ENCODE peak calls at places on chromosome 11, in six cellular contexts. A is pancreas, G is fibroblast of lung, Y is heart left ventricle, H is HCT116, E is RWPE2. M is an unnamed sample.

GRCh38 chr11:13970986-13971385 is 8.5 kb downstream of the SPON1 start:
- DNase-seq in A (no peak), G (peak; percentile 68), Y (no peak), H (peak; percentile 24), E (no peak), M (no peak)

GRCh38 chr11:75500742-75501141 is 25.0 kb downstream of the GDPD5 start:
- DNase-seq in A (no peak), G (no peak), Y (no peak), H (no peak), E (no peak), M (no peak)

GRCh38 chr11:45285931-45286632 is at the start of gene SYT13:
- DNase-seq in A (peak; percentile 86), G (no peak), Y (peak; percentile 32), H (no peak), E (no peak), M (no peak)

GRCh38 chr11:94794287-94795168 is 26.4 kb downstream of the AMOTL1 start:
- DNase-seq in A (peak; percentile 51), G (peak; percentile 93), Y (peak; percentile 76), H (peak; percentile 82), E (no peak), M (peak; percentile 73)

GRCh38 chr11:101096036-101096704 is 33.4 kb downstream of the PGR start:
- DNase-seq in A (no peak), G (peak; percentile 18), Y (peak; percentile 58), H (no peak), E (no peak), M (peak; percentile 54)

GRCh38 chr11:103792981-103793468 is 243.4 kb upstream of the DDI1 start:
- DNase-seq in A (no peak), G (peak; percentile 69), Y (no peak), H (no peak), E (no peak), M (no peak)

GRCh38 chr11:69356703-69357457 is 62.9 kb downstream of the MYEOV start:
- DNase-seq in A (no peak), G (no peak), Y (no peak), H (no peak), E (no peak), M (no peak)

GRCh38 chr11:70483077-70483861 is 84.9 kb downstream of the CTTN start:
- DNase-seq in A (no peak), G (peak; percentile 72), Y (peak; percentile 54), H (peak; percentile 60), E (no peak), M (peak; percentile 45)

GRCh38 chr11:85821636-85822035 is 10.7 kb upstream of the SYTL2 start:
- DNase-seq in A (no peak), G (peak; percentile 33), Y (no peak), H (no peak), E (no peak), M (no peak)

GRCh38 chr11:96798445-96798844 is 408.6 kb downstream of the JRKL start:
- DNase-seq in A (no peak), G (no peak), Y (no peak), H (no peak), E (no peak), M (no peak)

GRCh38 chr11:96794152-96794551 is 404.3 kb downstream of the JRKL start:
- DNase-seq in A (no peak), G (no peak), Y (no peak), H (no peak), E (no peak), M (no peak)
- H3K27ac ChIP-seq in A (no peak overlapping the region), G (no peak overlapping the region), Y (no peak overlapping the region), H (no peak overlapping the region), E (no peak overlapping the region), M (no peak overlapping the region)

DNA sequence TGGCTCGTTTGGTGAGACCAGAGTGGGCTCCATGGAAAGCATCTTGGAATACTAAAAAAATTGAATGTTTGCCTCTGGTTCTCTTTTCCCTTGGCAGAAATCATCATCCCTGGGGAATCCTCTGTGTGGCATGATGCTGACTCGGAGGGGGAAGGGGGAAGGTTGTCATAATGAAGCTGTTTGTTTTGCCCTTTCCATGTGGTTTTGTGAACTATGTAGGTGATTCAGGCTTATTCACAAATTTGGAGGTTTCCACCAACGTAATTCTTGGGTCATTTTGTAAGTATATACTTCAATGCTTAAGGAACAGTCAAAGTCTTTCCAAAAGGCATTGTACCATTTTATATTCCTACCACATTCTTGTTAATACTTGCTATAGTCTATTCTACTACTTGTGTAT is 754.0 kb upstream of the FAT3 start:
- DNase-seq in A (no peak), G (peak; percentile 1), Y (no peak), H (no peak), E (no peak), M (no peak)
- TF ChIP-seq CTCF in A (no peak), G (no peak), Y (no peak), H (no peak), E (no peak), M (no peak)

GRCh38 chr11:64778223-64778472 is 194 bp downstream of the SF1 start:
- DNase-seq in A (no peak), G (no peak), Y (no peak), H (no peak), E (no peak), M (no peak)

GRCh38 chr11:64778473-64779298 is at the start of gene SF1:
- DNase-seq in A (peak; percentile 99), G (peak; percentile 100), Y (peak; percentile 99), H (peak; percentile 100), E (peak; percentile 99), M (peak; percentile 98)

GRCh38 chr11:64776875-64777274 is 1.5 kb downstream of the SF1 start:
- DNase-seq in A (peak; percentile 13), G (no peak), Y (no peak), H (no peak), E (no peak), M (no peak)

GRCh38 chr11:64776425-64776824 is 1.9 kb downstream of the SF1 start:
- DNase-seq in A (no peak), G (no peak), Y (no peak), H (no peak), E (no peak), M (no peak)

DNA sequence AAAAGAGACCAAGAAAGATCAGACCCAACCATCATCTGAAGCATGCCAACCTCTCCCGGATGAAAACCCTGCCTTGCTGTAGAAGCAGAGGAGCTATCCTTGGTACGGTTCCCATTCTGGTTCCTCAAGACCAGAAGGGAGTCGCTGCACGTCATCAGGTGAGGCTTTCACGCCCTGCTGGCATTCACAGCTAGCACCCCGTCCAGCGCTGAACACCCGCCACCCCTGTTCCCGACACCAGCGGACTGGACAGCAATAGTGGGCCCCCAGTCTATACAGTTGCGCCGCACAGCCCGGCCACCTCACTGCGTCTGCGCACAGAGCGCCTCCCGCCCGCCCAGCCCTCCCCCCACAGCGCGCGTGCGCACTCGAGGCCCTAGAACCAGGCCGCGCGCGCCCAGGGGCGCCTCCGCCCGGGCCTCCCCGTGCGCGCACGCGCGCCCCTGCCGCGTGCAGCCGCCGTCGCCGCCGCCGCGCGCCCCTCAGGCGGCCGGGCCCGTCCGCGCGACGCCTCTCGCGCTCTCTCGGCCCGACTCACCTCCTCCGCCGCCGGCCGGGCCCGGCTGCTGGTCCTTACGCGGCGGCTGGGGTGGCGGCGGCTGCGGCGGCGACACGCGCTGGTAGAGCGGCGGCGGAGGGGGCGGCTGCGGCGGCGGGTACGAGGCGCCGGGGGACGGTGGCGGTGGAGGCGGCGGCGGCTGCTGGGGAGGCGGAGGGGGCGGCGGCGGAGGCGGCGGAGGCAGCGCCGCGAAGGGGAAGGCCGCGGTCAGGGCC is 706 bp downstream of the SF1 start:
- DNase-seq in A (peak; percentile 92), G (peak; percentile 81), Y (peak; percentile 80), H (no peak), E (peak; percentile 73), M (peak; percentile 87)
- H3K4me1 ChIP-seq in A (peaks cover 33% of the 10 kb centered on the region), G (peaks cover 12% of the 10 kb centered on the region), Y (peaks cover 53% of the 10 kb centered on the region), H (peaks cover 26% of the 10 kb centered on the region), E (peaks cover 14% of the 10 kb centered on the region), M (peaks cover 60% of the 10 kb centered on the region)

GRCh38 chr11:46690702-46691101 is 9.7 kb downstream of the ARHGAP1 start:
- DNase-seq in A (peak; percentile 1), G (no peak), Y (no peak), H (no peak), E (no peak), M (no peak)
- H3K27ac ChIP-seq in A (no peak overlapping the region), G (no peak overlapping the region), Y (no peak overlapping the region), H (no peak overlapping the region), E (no peak overlapping the region), M (no peak overlapping the region)

GRCh38 chr11:18698341-18699268 is at the start of gene TMEM86A:
- DNase-seq in A (peak; percentile 97), G (peak; percentile 67), Y (peak; percentile 95), H (peak; percentile 59), E (peak; percentile 84), M (peak; percentile 96)
- TF ChIP-seq CTCF in A (no peak), G (no peak), Y (no peak), H (no peak), E (no peak), M (peak; percentile 17)

DNA sequence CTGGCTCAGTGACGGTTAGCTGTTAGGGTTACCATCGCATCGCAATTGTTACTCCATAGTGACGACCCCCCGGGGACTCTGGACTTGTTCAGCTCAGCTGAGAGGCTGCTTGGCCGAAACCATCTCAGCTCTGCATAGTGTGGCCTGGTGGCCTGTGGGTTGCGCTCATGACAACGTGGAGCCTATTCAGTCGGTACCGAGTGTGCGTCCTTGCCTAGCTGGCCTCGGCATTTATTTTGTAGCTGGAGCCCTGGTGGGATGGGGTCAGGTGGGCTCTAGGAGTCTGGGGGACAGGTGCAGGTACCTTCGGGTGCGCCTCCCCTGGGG is 13.5 kb downstream of the LRP5 start:
- DNase-seq in A (no peak), G (no peak), Y (no peak), H (no peak), E (no peak), M (no peak)
- H3K4me1 ChIP-seq in A (peaks cover 30% of the 10 kb centered on the region), G (peaks cover 4% of the 10 kb centered on the region), Y (peaks cover 93% of the 10 kb centered on the region), H (peaks cover 13% of the 10 kb centered on the region), E (peaks cover 15% of the 10 kb centered on the region), M (peaks cover 97% of the 10 kb centered on the region)

DNA sequence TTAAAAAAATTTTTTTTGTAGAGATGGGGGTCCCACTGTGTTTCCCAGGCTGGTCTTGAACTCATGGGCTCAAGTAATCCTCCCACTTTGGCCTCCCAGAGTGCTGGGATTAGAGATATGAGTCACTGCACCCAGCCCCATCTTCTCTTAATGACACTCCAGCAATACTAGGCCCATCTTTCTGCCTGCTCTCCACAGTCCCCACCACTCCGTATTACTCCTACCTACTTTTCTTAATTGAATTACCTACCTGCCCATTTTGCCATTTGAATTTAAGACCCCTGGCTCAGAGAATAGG is 2.0 kb upstream of the STIM1 start:
- DNase-seq in A (no peak), G (no peak), Y (no peak), H (no peak), E (no peak), M (no peak)
- H3K27ac ChIP-seq in A (no peak overlapping the region), G (no peak overlapping the region), Y (peak overlapping the region; percentile 99), H (no peak overlapping the region), E (no peak overlapping the region), M (no peak overlapping the region)

GRCh38 chr11:76554767-76555166 is 109.9 kb downstream of the EMSY start:
- DNase-seq in A (no peak), G (no peak), Y (no peak), H (no peak), E (no peak), M (no peak)

GRCh38 chr11:76552987-76553386 is 108.2 kb downstream of the EMSY start:
- DNase-seq in A (no peak), G (no peak), Y (no peak), H (no peak), E (no peak), M (no peak)

GRCh38 chr11:76553554-76554476 is 109.0 kb downstream of the EMSY start:
- DNase-seq in A (no peak), G (no peak), Y (no peak), H (no peak), E (no peak), M (no peak)

GRCh38 chr11:76550781-76551180 is 106.0 kb downstream of the EMSY start:
- DNase-seq in A (no peak), G (no peak), Y (no peak), H (no peak), E (no peak), M (no peak)

GRCh38 chr11:76551400-76551799 is 106.6 kb downstream of the EMSY start:
- DNase-seq in A (no peak), G (peak; percentile 41), Y (no peak), H (no peak), E (no peak), M (no peak)
- TF ChIP-seq CTCF in A (no peak), G (no peak), Y (peak; percentile 20), H (no peak), E (peak; percentile 47), M (peak; percentile 57)